ENCODE peak calls at places on chromosomes 6 and 20, in six cellular contexts. C, T, Q, B, J and U are unnamed samples.
A peak's percentile ranks its signal among the peaks of the same experiment; 100 is the strongest.

GRCh38 chr6:150142304-150142656 is 564 bp upstream of the PPP1R14C start:
- DNase-seq in C (peak; percentile 92), T (no peak), Q (no peak), B (peak; percentile 94), J (peak; percentile 52), U (no peak)

GRCh38 chr20:34300809-34301586 is 2.2 kb downstream of the AHCY start:
- DNase-seq in C (no peak), T (no peak), Q (peak; percentile 55), B (no peak), J (no peak), U (no peak)

GRCh38 chr20:38670786-38671185 is 53.5 kb upstream of the SLC32A1 start:
- DNase-seq in C (no peak), T (no peak), Q (no peak), B (no peak), J (no peak), U (no peak)

GRCh38 chr20:46545077-46545826 is 5.2 kb downstream of the OCSTAMP start:
- DNase-seq in C (no peak), T (no peak), Q (no peak), B (peak; percentile 5), J (no peak), U (no peak)

GRCh38 chr6:106883808-106884262 is 90.7 kb downstream of the CD24 start:
- DNase-seq in C (no peak), T (no peak), Q (peak; percentile 20), B (peak; percentile 24), J (no peak), U (peak; percentile 7)

GRCh38 chr6:137033828-137034227 is 10.9 kb downstream of the IL20RA start:
- DNase-seq in C (peak; percentile 83), T (no peak), Q (no peak), B (no peak), J (peak; percentile 2), U (no peak)

GRCh38 chr20:62444286-62444685 is 16.9 kb upstream of the RBBP8NL start:
- DNase-seq in C (no peak), T (no peak), Q (no peak), B (no peak), J (no peak), U (no peak)

GRCh38 chr20:50187403-50188051 is 3.1 kb upstream of the CEBPB start:
- DNase-seq in C (peak; percentile 50), T (peak; percentile 67), Q (no peak), B (peak; percentile 55), J (peak; percentile 59), U (peak; percentile 89)

GRCh38 chr6:7542878-7543394 is 1.5 kb downstream of the DSP start:
- DNase-seq in C (peak; percentile 88), T (peak; percentile 26), Q (no peak), B (peak; percentile 67), J (peak; percentile 56), U (peak; percentile 44)

GRCh38 chr6:1767481-1768246 is 157.9 kb downstream of the FOXC1 start:
- DNase-seq in C (peak; percentile 50), T (no peak), Q (peak; percentile 84), B (peak; percentile 65), J (peak; percentile 71), U (peak; percentile 40)

GRCh38 chr6:157151029-157151428 is 172.3 kb downstream of the TMEM242 start:
- DNase-seq in C (no peak), T (peak; percentile 47), Q (no peak), B (no peak), J (peak; percentile 76), U (no peak)

GRCh38 chr6:15962449-15962764 is 166.5 kb upstream of the MYLIP start:
- DNase-seq in C (peak; percentile 68), T (no peak), Q (no peak), B (peak; percentile 73), J (peak; percentile 81), U (peak; percentile 73)

GRCh38 chr20:17287998-17288397 is 61.2 kb downstream of the PCSK2 start:
- DNase-seq in C (no peak), T (no peak), Q (no peak), B (no peak), J (no peak), U (no peak)

GRCh38 chr6:89346433-89346832 is 6.1 kb downstream of the UBE2J1 start:
- DNase-seq in C (no peak), T (no peak), Q (no peak), B (no peak), J (no peak), U (no peak)

GRCh38 chr20:17229256-17229655 is 2.4 kb downstream of the PCSK2 start:
- DNase-seq in C (no peak), T (no peak), Q (no peak), B (no peak), J (no peak), U (no peak)

GRCh38 chr6:142642651-142643050 is 302.3 kb downstream of the HIVEP2 start:
- DNase-seq in C (no peak), T (no peak), Q (no peak), B (no peak), J (peak; percentile 15), U (peak; percentile 62)

GRCh38 chr6:95091823-95092436 is 485.4 kb upstream of the MANEA start:
- DNase-seq in C (peak; percentile 48), T (no peak), Q (no peak), B (peak; percentile 75), J (peak; percentile 80), U (peak; percentile 50)

GRCh38 chr20:38212806-38213606 is 47.5 kb downstream of the KIAA1755 start:
- DNase-seq in C (no peak), T (no peak), Q (no peak), B (no peak), J (no peak), U (no peak)

GRCh38 chr6:158647501-158647900 is 2.4 kb upstream of the SYTL3 start:
- DNase-seq in C (no peak), T (no peak), Q (no peak), B (no peak), J (no peak), U (no peak)

GRCh38 chr20:51199920-51200319 is 177.0 kb upstream of the KCNG1 start:
- DNase-seq in C (no peak), T (no peak), Q (no peak), B (no peak), J (no peak), U (no peak)

GRCh38 chr6:45757443-45758121 is 258.1 kb downstream of the CLIC5 start:
- DNase-seq in C (no peak), T (no peak), Q (no peak), B (no peak), J (no peak), U (no peak)

GRCh38 chr20:55977723-55978481 is 27.4 kb downstream of the CBLN4 start:
- DNase-seq in C (no peak), T (peak; percentile 81), Q (no peak), B (no peak), J (no peak), U (no peak)

GRCh38 chr6:163054641-163055040 is 326.9 kb downstream of the PACRG start:
- DNase-seq in C (no peak), T (no peak), Q (no peak), B (no peak), J (no peak), U (no peak)

GRCh38 chr6:11616200-11616611 is 78.7 kb downstream of the TMEM170B start:
- DNase-seq in C (no peak), T (no peak), Q (no peak), B (no peak), J (peak; percentile 82), U (peak; percentile 93)

GRCh38 chr6:33905081-33905609 is 101.3 kb upstream of the MLN start:
- DNase-seq in C (peak; percentile 14), T (no peak), Q (no peak), B (peak; percentile 18), J (no peak), U (no peak)

GRCh38 chr6:33901822-33902816 is 98.3 kb upstream of the MLN start:
- DNase-seq in C (no peak), T (no peak), Q (no peak), B (no peak), J (no peak), U (no peak)

GRCh38 chr6:33903579-33903978 is 99.8 kb upstream of the MLN start:
- DNase-seq in C (no peak), T (no peak), Q (no peak), B (no peak), J (no peak), U (no peak)

GRCh38 chr6:33906413-33906812 is 102.6 kb upstream of the MLN start:
- DNase-seq in C (no peak), T (no peak), Q (no peak), B (peak; percentile 18), J (no peak), U (no peak)

GRCh38 chr6:33904050-33904827 is 100.4 kb upstream of the MLN start:
- DNase-seq in C (no peak), T (no peak), Q (peak; percentile 92), B (no peak), J (no peak), U (no peak)
- H3K4me3 ChIP-seq in C (no peak overlapping the region), T (no peak overlapping the region), Q (no peak overlapping the region), B (no peak overlapping the region), J (no peak overlapping the region), U (no peak overlapping the region)

GRCh38 chr20:21124190-21124589 is 1.7 kb upstream of the KIZ start:
- DNase-seq in C (no peak), T (no peak), Q (no peak), B (no peak), J (no peak), U (no peak)

GRCh38 chr20:21129861-21130260 is 4.0 kb downstream of the KIZ start:
- DNase-seq in C (no peak), T (no peak), Q (no peak), B (no peak), J (no peak), U (no peak)

GRCh38 chr20:21127201-21127981 is 1.5 kb downstream of the KIZ start:
- DNase-seq in C (no peak), T (no peak), Q (no peak), B (no peak), J (no peak), U (no peak)

GRCh38 chr20:21125849-21126840 is at the start of gene KIZ:
- DNase-seq in C (peak; percentile 93), T (peak; percentile 98), Q (peak; percentile 96), B (peak; percentile 81), J (peak; percentile 95), U (peak; percentile 96)

GRCh38 chr20:21125072-21125848 is 622 bp upstream of the KIZ start:
- DNase-seq in C (peak; percentile 46), T (peak; percentile 51), Q (peak; percentile 69), B (peak; percentile 39), J (peak; percentile 55), U (peak; percentile 51)
- TF ChIP-seq CTCF in C (peak; percentile 31), T (no peak), Q (peak; percentile 20), B (peak; percentile 17), J (peak; percentile 11), U (peak; percentile 34)

GRCh38 chr20:63696628-63697356 is at the start of gene TNFRSF6B:
- DNase-seq in C (no peak), T (peak; percentile 29), Q (no peak), B (no peak), J (no peak), U (no peak)
- H3K4me3 ChIP-seq in C (peak within 1 kb of the TSS; percentile 47), T (no peak within 1 kb of the TSS), Q (no peak within 1 kb of the TSS), B (peak within 1 kb of the TSS; percentile 39), J (no peak within 1 kb of the TSS), U (peak within 1 kb of the TSS; percentile 23)

DNA sequence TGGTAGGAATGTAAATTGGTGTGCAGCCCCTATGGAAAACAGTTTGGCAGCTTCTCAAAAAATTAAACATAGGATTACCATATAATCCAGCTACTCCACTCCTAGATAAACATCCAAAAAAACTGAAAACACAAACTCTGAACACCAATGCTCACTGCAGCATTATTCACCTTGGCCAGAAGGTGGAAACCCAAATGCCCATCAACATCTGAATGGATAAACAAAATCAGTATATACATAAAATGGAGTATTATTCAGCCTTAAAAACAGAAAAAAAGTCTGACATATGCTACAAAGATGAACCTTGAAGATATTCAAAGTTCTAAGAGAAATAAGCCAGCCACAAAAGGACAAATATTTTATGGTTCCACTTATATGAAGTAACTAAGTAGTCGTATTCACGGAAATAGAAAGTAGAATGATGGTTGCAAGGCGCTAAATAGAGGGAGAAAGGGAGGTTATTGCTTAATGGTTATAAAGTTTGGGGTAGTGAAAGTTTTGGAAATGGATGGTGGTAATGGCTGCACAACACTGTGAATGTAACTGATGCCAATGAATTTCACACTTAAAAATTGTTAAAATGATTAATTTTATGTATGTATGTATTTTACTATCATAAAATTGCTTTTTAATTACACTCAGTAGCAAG is 4.0 kb downstream of the PHF10 start:
- DNase-seq in C (no peak), T (no peak), Q (no peak), B (no peak), J (no peak), U (no peak)
- TF ChIP-seq CTCF in C (peak; percentile 26), T (no peak), Q (no peak), B (no peak), J (no peak), U (peak; percentile 6)